ENCODE peak calls at places on chromosomes 13 and 19, in five cellular contexts. D is mesenchymal stem cell, F is H9, M is H1, C is IMR-90. S is an unnamed sample.

GRCh38 chr19:55109527-55110291 is 7.7 kb downstream of the PPP1R12C start:
- DNase-seq in D (no peak), F (no peak), M (no peak), C (no peak), S (no peak)

GRCh38 chr13:42970824-42971669 is 21.0 kb downstream of the EPSTI1 start:
- DNase-seq in D (peak), F (peak), M (no peak), C (peak), S (peak)

GRCh38 chr13:97223711-97224461 is 1.8 kb downstream of the MBNL2 start:
- DNase-seq in D (peak), F (peak), M (no peak), C (peak), S (peak)

GRCh38 chr13:80131204-80131603 is 209.7 kb downstream of the SPRY2 start:
- DNase-seq in D (peak), F (peak), M (no peak), C (peak), S (no peak)

GRCh38 chr13:73835138-73835721 is 299.0 kb downstream of the KLF12 start:
- DNase-seq in D (peak), F (no peak), M (no peak), C (peak), S (peak)

GRCh38 chr13:59487883-59488282 is 675.8 kb downstream of the DIAPH3 start:
- DNase-seq in D (no peak), F (no peak), M (no peak), C (no peak), S (no peak)

GRCh38 chr19:44725251-44725650 is 23.3 kb upstream of the BCL3 start:
- DNase-seq in D (peak), F (no peak), M (no peak), C (no peak), S (no peak)

GRCh38 chr19:56111601-56112312 is 9.3 kb downstream of the ZNF787 start:
- DNase-seq in D (no peak), F (no peak), M (no peak), C (no peak), S (no peak)

GRCh38 chr19:29378543-29379105 is 147.2 kb upstream of the VSTM2B start:
- DNase-seq in D (no peak), F (peak), M (no peak), C (no peak), S (no peak)

GRCh38 chr19:41816761-41817160 is 20.4 kb downstream of the CEACAM3 start:
- DNase-seq in D (no peak), F (no peak), M (no peak), C (no peak), S (no peak)

GRCh38 chr13:76991432-76991795 is 467 bp upstream of the CLN5 start:
- DNase-seq in D (no peak), F (no peak), M (no peak), C (no peak), S (peak)

GRCh38 chr13:112131740-112132113 is 64.8 kb downstream of the SOX1 start:
- DNase-seq in D (no peak), F (no peak), M (no peak), C (no peak), S (no peak)
- H3K23ac ChIP-seq in D (no peak), F (no peak), M (no peak), C (no peak), S (no peak)

DNA sequence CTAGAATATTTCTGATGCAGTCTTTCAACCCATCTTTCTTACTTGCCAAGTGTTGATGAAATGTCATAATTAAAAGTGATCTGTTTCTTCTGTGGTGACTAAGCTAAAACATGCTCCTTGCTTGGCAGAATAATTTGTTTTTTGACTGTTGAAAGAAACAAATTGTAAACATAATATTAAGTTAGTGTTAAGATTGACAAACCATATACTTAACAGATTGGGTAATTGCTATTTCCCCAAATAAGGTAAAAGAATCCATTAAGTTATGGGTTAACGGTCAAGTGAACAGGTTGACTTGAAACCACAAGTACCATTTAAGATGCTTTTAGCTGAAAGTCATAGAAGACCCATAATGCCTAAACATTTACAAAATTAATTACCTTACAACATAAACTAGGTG is 62.9 kb downstream of the TEX26 start:
- DNase-seq in D (no peak), F (no peak), M (no peak), C (no peak), S (no peak)
- H3K23ac ChIP-seq in D (no peak), F (no peak), M (no peak), C (no peak), S (no peak)

DNA sequence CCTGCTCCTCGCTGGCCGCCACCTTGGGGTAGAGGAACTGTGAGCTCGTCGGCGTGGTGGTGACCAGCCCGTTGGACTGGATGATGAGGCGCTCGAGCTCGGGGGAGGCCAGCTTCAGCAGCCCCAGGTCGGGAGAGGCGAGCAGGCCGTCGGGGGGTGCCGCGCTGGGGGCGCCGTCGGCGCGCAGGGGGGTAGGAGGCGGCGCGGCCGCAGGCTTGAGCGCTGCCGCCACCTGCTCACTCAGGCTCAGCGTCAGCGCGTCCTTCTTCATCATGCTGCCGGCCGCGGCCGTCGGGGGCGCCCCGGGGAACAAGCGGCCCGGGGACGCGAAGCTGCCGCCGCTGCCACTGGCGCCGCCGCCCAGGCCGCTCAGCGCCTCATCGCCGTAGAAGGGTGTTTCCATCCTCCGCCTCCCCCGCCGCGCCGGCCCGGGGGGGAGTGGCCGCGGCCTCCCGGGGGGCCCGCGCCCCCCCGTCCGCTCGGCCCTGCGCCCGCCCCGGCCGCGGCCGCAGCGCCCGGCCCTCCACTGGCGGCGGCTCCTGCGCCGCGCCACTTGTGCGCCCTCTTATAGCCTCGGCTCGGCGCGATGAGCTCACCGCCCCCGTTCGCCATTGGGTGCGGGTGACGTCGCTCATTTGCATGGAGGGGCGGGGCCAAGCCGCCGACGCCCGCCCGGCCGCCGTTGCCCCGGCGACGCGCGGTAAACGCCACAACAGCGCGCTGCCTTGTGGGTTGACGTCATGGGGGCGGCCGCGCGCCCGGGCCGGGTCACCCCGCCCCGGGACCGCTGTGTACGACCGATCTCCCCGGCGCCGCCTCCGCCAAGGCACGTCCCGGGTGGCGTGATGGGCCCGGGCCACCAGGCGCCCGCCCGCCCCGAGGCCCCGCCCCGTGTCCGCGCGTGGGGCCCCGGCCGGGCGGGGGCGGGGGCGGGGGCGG is at the start of gene JUND:
- DNase-seq in D (peak), F (peak), M (peak), C (peak), S (peak)
- H3K23ac ChIP-seq in D (no peak), F (no peak), M (no peak), C (peak), S (peak)

GRCh38 chr13:98664510-98664909 is 87.6 kb upstream of the STK24 start:
- DNase-seq in D (no peak), F (no peak), M (no peak), C (no peak), S (no peak)
- H3K23ac ChIP-seq in D (no peak), F (no peak), M (no peak), C (no peak), S (no peak)

GRCh38 chr13:61276401-61276800 is 139.2 kb downstream of the PCDH20 start:
- DNase-seq in D (no peak), F (no peak), M (no peak), C (no peak), S (no peak)
- H3K23ac ChIP-seq in D (no peak), F (no peak), M (no peak), C (no peak), S (no peak)

DNA sequence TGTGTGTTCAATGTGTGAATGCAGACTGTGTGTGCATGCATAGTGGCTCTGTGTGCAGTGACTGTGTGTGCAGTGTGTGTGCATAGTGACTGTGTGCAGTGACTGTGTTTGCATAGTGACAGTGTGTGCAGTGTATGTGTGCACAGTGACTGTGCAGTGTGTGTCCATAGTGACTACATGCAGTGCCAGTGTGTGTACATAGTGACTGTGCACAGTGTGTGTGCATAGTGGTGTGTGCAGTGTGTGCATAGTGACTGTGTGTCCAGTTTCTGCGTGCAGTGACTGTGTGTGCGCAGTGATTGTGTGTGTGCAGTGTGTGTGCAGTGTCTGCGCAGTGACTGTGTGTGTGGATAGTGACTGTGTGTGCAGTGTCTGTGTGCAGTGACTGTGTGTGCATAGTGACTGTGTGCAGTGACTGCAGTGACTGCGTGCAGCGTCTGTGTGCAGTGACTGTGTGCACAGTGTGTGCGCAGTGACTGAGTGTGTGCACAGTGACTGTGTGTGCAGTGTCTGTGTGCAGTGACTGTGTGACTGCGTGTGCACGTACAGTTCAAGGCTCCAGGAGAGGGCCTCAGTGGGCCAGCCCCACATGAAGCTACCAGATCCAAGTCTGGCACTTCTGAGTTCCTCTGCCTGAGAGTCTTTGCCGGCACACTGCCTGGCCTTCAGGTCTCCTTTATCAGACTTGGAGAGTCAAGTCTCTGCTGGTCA is 90.3 kb downstream of the IER2 start:
- DNase-seq in D (no peak), F (no peak), M (no peak), C (no peak), S (no peak)
- H3K23ac ChIP-seq in D (no peak), F (no peak), M (no peak), C (no peak), S (peak)

GRCh38 chr19:47415953-47416666 is 3.2 kb downstream of the MEIS3 start:
- DNase-seq in D (no peak), F (no peak), M (no peak), C (no peak), S (no peak)
- H3K23ac ChIP-seq in D (no peak), F (no peak), M (no peak), C (no peak), S (no peak)